ENCODE peak calls at places on chromosomes 6 and 20, in ten cellular contexts. L is stomach, A is endothelial cell of umbilical vein, I is H1, N is sigmoid colon, G is upper lobe of left lung, Z is GM12892, F is prostate gland, X is HCT116, V is transverse colon. Y is an unnamed sample.
A peak's percentile ranks its signal among the peaks of the same experiment; 100 is the strongest.

GRCh38 chr20:61218886-61219480 is 33.1 kb upstream of the CDH4 start:
- DNase-seq in L (no peak), V (no peak), G (no peak), N (no peak), F (no peak), Z (no peak), A (no peak), X (no peak), I (no peak), Y (no peak)

GRCh38 chr20:38091447-38092216 is 58.1 kb downstream of the RPRD1B start:
- DNase-seq in I (no peak), Z (no peak), G (no peak), L (no peak), X (no peak), V (peak; percentile 26), N (no peak), A (no peak), F (no peak), Y (no peak)

GRCh38 chr20:35886537-35886936 is 67.8 kb downstream of the SCAND1 start:
- DNase-seq in N (no peak), G (no peak), V (no peak), X (no peak), I (no peak), A (no peak), L (no peak), F (no peak), Z (no peak), Y (no peak)

GRCh38 chr20:37447688-37448087 is 73.4 kb upstream of the NNAT start:
- DNase-seq in G (no peak), X (no peak), L (no peak), V (no peak), F (no peak), Z (no peak), A (no peak), N (no peak), I (no peak), Y (no peak)

GRCh38 chr6:8825726-8826125 is 390.4 kb upstream of the SLC35B3 start:
- DNase-seq in F (no peak), I (no peak), Z (no peak), N (no peak), A (no peak), X (no peak), L (no peak), G (no peak), V (no peak), Y (no peak)

GRCh38 chr6:87623248-87623647 is 33.3 kb downstream of the ORC3 start:
- DNase-seq in N (no peak), I (no peak), X (no peak), F (no peak), L (no peak), A (peak; percentile 21), G (no peak), Z (no peak), V (no peak), Y (no peak)

GRCh38 chr6:23180504-23181293 is 611.3 kb downstream of the HDGFL1 start:
- DNase-seq in N (peak; percentile 80), A (no peak), I (no peak), L (peak; percentile 53), F (peak; percentile 10), V (peak; percentile 8), Z (no peak), G (peak; percentile 70), X (no peak), Y (no peak)

GRCh38 chr6:42551202-42551601 is 12.6 kb upstream of the UBR2 start:
- DNase-seq in N (no peak), L (no peak), G (no peak), A (no peak), I (no peak), Z (no peak), X (no peak), F (no peak), V (no peak), Y (no peak)

GRCh38 chr20:48619126-48620101 is 208.4 kb downstream of the PREX1 start:
- DNase-seq in F (no peak), A (no peak), L (no peak), G (no peak), V (no peak), N (peak; percentile 75), Z (no peak), X (no peak), I (no peak), Y (no peak)

GRCh38 chr6:142459267-142459666 is 157.5 kb downstream of the ADGRG6 start:
- DNase-seq in X (no peak), I (no peak), G (no peak), A (no peak), V (no peak), F (no peak), N (no peak), Z (no peak), L (no peak), Y (no peak)

GRCh38 chr6:136011475-136011874 is 160.0 kb downstream of the PDE7B start:
- DNase-seq in X (no peak), V (no peak), L (no peak), N (no peak), I (no peak), Z (no peak), F (no peak), A (no peak), G (no peak), Y (no peak)

GRCh38 chr6:116210750-116211425 is 43.0 kb downstream of the TSPYL4 start:
- DNase-seq in X (no peak), V (no peak), L (no peak), N (no peak), I (no peak), G (peak; percentile 31), Z (no peak), F (peak; percentile 35), A (no peak), Y (no peak)

GRCh38 chr20:44057698-44058675 is 129.0 kb downstream of the JPH2 start:
- DNase-seq in G (no peak), X (no peak), I (peak; percentile 33), L (no peak), Z (no peak), A (no peak), F (no peak), V (no peak), N (peak; percentile 49), Y (no peak)

GRCh38 chr6:137811121-137811911 is 55.7 kb upstream of the TNFAIP3 start:
- DNase-seq in V (peak; percentile 82), F (peak; percentile 49), I (no peak), L (peak; percentile 79), G (peak; percentile 97), X (peak; percentile 55), A (peak; percentile 89), Z (peak; percentile 54), N (peak; percentile 88), Y (peak; percentile 55)

GRCh38 chr6:167130008-167130677 is 7.2 kb downstream of the CCR6 start:
- DNase-seq in X (no peak), L (no peak), V (no peak), I (no peak), Z (no peak), F (no peak), A (no peak), G (no peak), N (no peak), Y (no peak)

DNA sequence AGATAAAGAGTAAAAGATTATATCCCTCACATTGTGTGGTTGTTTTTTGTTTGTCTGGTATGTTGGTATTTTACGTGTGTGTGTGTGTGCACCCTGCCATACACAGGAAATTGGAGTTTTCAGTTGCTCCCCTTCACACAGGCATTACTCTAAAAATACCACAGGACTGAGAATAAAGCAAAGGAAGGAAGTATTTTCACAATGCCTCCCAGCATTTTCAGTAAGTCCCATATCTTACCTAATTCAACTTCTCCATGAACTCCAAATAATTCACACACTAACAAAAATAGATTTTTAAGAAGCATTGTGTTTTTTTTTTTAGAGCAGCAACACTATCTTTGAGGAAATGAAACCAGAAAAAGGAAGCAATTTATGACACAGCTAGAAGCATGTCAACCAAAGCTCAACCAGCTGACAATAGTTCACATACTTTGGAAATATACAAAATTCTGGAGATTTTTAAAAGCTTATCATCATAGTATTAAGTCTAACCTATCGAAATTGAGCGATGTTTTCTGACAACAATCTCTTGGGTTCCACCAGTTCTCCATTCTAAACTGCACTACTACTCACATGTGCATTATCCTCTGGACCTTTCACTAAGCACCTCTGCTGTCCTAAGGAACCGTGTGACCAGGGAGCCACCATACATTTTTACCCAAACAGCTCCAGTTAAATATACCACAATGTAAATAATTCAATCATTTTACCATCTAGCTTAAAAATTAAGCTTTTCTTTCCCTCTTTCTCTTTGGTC is 2.1 kb downstream of the UBE2J1 start:
- DNase-seq in V (no peak), F (no peak), N (no peak), A (peak; percentile 92), I (no peak), Z (no peak), X (no peak), G (no peak), L (no peak), Y (no peak)
- TF ChIP-seq POLR2AphosphoS5 in V (peak; percentile 7), F (peak; percentile 14), N (no peak), A (no peak), I (no peak), Z (no peak), X (no peak), G (no peak), L (no peak), Y (no peak)

GRCh38 chr6:3707751-3708412 is 43.6 kb downstream of the PXDC1 start:
- DNase-seq in Z (no peak), L (no peak), G (no peak), F (no peak), A (no peak), V (no peak), X (no peak), I (no peak), N (no peak), Y (no peak)
- TF ChIP-seq POLR2A in Z (no peak), L (no peak), G (no peak), F (no peak), A (no peak), V (no peak), X (no peak), I (no peak), N (no peak), Y (no peak)

DNA sequence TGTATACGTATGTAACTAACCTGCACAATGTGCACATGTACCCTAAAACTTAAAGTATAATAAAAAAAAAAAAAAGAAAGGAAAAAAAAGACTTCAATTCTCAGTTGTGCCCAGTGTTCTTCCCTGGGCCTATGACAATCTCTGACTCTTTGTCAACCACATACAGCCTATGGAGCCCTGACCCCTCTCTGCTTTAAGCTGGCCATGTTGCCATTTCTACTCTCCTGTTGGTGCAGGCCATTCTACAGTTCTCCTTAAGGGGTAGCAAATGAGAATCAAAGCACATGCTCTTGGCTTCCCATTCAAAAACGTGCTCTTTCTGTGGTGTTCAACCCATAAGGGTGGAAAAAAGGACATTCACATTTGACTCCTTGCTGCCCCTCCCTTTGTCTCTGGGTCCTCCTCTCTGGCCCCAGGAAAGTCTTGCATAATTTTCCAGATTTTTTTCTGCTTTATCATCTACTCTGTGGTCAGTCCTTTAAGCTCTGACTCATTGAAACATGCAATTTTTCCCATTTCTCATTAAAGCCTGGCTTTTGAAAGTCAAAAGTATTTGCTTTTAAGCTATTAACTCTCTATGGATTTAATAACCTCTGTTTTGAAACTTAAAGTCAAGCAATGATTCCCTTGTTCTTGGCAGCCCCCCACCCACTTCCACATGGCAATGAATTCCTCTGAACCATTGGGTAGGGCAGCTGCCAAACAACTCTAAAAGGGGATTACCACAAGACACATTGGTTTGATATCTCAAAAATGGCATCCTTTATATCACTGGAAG is 208.6 kb upstream of the MCHR2 start:
- DNase-seq in V (no peak), I (no peak), G (no peak), L (no peak), N (no peak), Z (no peak), X (peak; percentile 77), F (no peak), A (peak; percentile 11), Y (no peak)
- TF ChIP-seq POLR2AphosphoS5 in V (no peak), I (no peak), G (no peak), L (no peak), N (no peak), Z (no peak), X (no peak), F (no peak), A (no peak), Y (no peak)

GRCh38 chr20:23356203-23356602 is 5.6 kb downstream of the NXT1 start:
- DNase-seq in L (no peak), V (no peak), X (no peak), Z (no peak), G (no peak), A (no peak), N (no peak), I (peak; percentile 70), F (no peak), Y (no peak)
- TF ChIP-seq POLR2A in L (no peak), V (no peak), X (no peak), Z (peak; percentile 44), G (no peak), A (no peak), N (no peak), I (no peak), F (no peak), Y (peak; percentile 33)